ENCODE peak calls at places on chromosome 11, in seven cellular contexts. K, E, Y, J, T, D and P are unnamed samples.

GRCh38 chr11:118656563-118657165 is 22.8 kb downstream of the TREH start:
- DNase-seq in D (no peak), J (no peak), Y (no peak), K (no peak), T (no peak), E (no peak), P (no peak)

GRCh38 chr11:66744485-66745355 is 15.7 kb upstream of the SPTBN2 start:
- DNase-seq in K (peak; percentile 84), T (peak; percentile 70), Y (peak; percentile 76), E (peak; percentile 45), J (peak; percentile 64), D (peak; percentile 92), P (peak; percentile 88)

GRCh38 chr11:3865388-3866193 is 10.1 kb downstream of the STIM1 start:
- DNase-seq in J (peak; percentile 63), Y (no peak), K (no peak), D (peak; percentile 12), E (peak; percentile 76), T (no peak), P (no peak)

GRCh38 chr11:130449996-130450419 is 1.6 kb downstream of the ADAMTS15 start:
- DNase-seq in E (peak; percentile 82), D (peak; percentile 14), K (no peak), Y (peak; percentile 94), T (peak; percentile 95), J (peak; percentile 68), P (peak; percentile 93)

GRCh38 chr11:35305670-35306382 is 113.5 kb downstream of the SLC1A2 start:
- DNase-seq in D (no peak), K (peak; percentile 33), Y (peak; percentile 76), E (peak; percentile 56), T (peak; percentile 86), J (peak; percentile 64), P (peak; percentile 21)

GRCh38 chr11:30535818-30536217 is 50.3 kb downstream of the MPPED2 start:
- DNase-seq in J (no peak), D (no peak), K (no peak), E (no peak), T (no peak), Y (no peak), P (no peak)

GRCh38 chr11:71293961-71294782 is 41.8 kb upstream of the SHANK2 start:
- DNase-seq in K (no peak), Y (no peak), J (no peak), T (no peak), D (no peak), E (no peak), P (peak; percentile 19)

GRCh38 chr11:128695539-128696221 is 1.8 kb downstream of the FLI1 start:
- DNase-seq in K (no peak), D (no peak), E (no peak), T (no peak), J (peak; percentile 62), Y (no peak), P (no peak)

GRCh38 chr11:122261546-122261945 is 145.5 kb upstream of the BLID start:
- DNase-seq in Y (no peak), J (peak; percentile 2), T (no peak), D (no peak), K (no peak), E (peak; percentile 21), P (no peak)

GRCh38 chr11:12539570-12539969 is 134.7 kb upstream of the TEAD1 start:
- DNase-seq in E (peak; percentile 99), J (peak; percentile 94), T (no peak), Y (no peak), D (no peak), K (no peak), P (no peak)

GRCh38 chr11:130675456-130675855 is 227.0 kb downstream of the ADAMTS15 start:
- DNase-seq in Y (no peak), E (peak; percentile 50), D (no peak), T (no peak), K (no peak), J (peak; percentile 90), P (no peak)

GRCh38 chr11:43944761-43945311 is 2.4 kb downstream of the C11orf96 start:
- DNase-seq in K (no peak), E (peak; percentile 27), D (peak; percentile 24), J (peak; percentile 75), T (peak; percentile 66), Y (peak; percentile 81), P (peak; percentile 98)

GRCh38 chr11:67572747-67573419 is 10.7 kb upstream of the GSTP1 start:
- DNase-seq in Y (peak; percentile 77), T (peak; percentile 78), E (peak; percentile 48), K (no peak), J (peak; percentile 66), D (peak; percentile 76), P (no peak)

GRCh38 chr11:47161134-47161854 is 15.4 kb downstream of the ARFGAP2 start:
- DNase-seq in Y (peak; percentile 88), D (peak; percentile 40), E (peak; percentile 69), T (peak; percentile 87), J (peak; percentile 80), K (peak; percentile 71), P (no peak)

GRCh38 chr11:77619576-77620198 is 17.9 kb downstream of the CLNS1A start:
- DNase-seq in K (peak; percentile 39), D (peak; percentile 30), T (peak; percentile 71), J (peak; percentile 54), Y (no peak), E (peak; percentile 54), P (no peak)

GRCh38 chr11:80596291-80596810 is 1155.5 kb upstream of the TENM4 start:
- DNase-seq in E (peak; percentile 4), Y (no peak), K (no peak), T (no peak), D (no peak), J (no peak), P (no peak)

GRCh38 chr11:79507726-79508125 is 66.9 kb upstream of the TENM4 start:
- DNase-seq in E (no peak), J (no peak), T (peak; percentile 25), D (no peak), K (no peak), Y (no peak), P (no peak)

GRCh38 chr11:3159296-3160190 is 5.6 kb downstream of the OSBPL5 start:
- DNase-seq in D (no peak), J (no peak), T (peak; percentile 14), Y (no peak), E (no peak), K (no peak), P (no peak)

GRCh38 chr11:116084511-116084910 is 580.3 kb upstream of the CADM1 start:
- DNase-seq in T (peak; percentile 87), K (no peak), J (no peak), E (no peak), Y (no peak), D (no peak), P (no peak)

GRCh38 chr11:36945384-36945783 is 347.3 kb upstream of the RAG2 start:
- DNase-seq in K (no peak), J (peak; percentile 11), T (peak; percentile 10), E (peak; percentile 23), Y (no peak), D (no peak), P (no peak)

GRCh38 chr11:85787168-85787567 is 23.8 kb downstream of the SYTL2 start:
- DNase-seq in E (no peak), T (no peak), J (no peak), Y (no peak), K (no peak), D (no peak), P (no peak)
- H3K18ac ChIP-seq in E (no peak overlapping the region), T (no peak overlapping the region), J (no peak overlapping the region), Y (no peak overlapping the region), K (no peak overlapping the region), D (no peak overlapping the region), P (no peak overlapping the region)

GRCh38 chr11:70034740-70035365 is 43.3 kb upstream of the ANO1 start:
- DNase-seq in Y (peak; percentile 20), J (no peak), D (no peak), E (no peak), K (no peak), T (no peak), P (peak; percentile 44)

GRCh38 chr11:70033711-70034070 is 44.4 kb upstream of the ANO1 start:
- DNase-seq in Y (peak; percentile 3), J (no peak), T (no peak), D (no peak), E (no peak), K (no peak), P (no peak)

GRCh38 chr11:70040452-70040851 is 37.7 kb upstream of the ANO1 start:
- DNase-seq in K (no peak), T (no peak), J (no peak), E (no peak), D (no peak), Y (peak; percentile 6), P (no peak)

GRCh38 chr11:70038034-70038834 is 39.9 kb upstream of the ANO1 start:
- DNase-seq in D (peak; percentile 4), K (no peak), J (no peak), Y (peak; percentile 13), T (no peak), E (no peak), P (no peak)

GRCh38 chr11:70036971-70037882 is 40.9 kb upstream of the ANO1 start:
- DNase-seq in E (no peak), T (no peak), Y (peak; percentile 14), D (no peak), K (no peak), J (no peak), P (no peak)
- H3K18ac ChIP-seq in E (no peak overlapping the region), T (no peak overlapping the region), Y (no peak overlapping the region), D (no peak overlapping the region), K (no peak overlapping the region), J (no peak overlapping the region), P (no peak overlapping the region)

DNA sequence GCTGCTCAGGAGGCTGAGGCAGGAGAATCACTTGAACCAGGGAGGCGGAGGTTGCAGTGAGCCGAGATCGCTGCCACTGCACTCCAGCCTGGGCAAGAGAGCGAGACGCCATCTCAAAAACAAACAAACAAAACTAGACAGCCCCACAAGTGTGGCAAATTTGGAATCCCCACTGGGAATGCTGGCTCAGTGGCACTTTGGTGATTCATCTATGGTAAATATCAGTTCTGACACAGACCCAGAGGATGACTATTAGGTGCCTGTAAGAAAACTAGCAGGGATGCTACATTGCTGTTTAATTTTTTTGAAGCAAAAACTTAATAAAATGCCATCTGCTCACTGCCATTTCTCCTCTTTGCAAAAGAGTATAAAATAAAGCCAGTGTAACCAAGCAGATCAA is 107.9 kb downstream of the NAT10 start:
- DNase-seq in T (no peak), Y (no peak), D (no peak), J (peak; percentile 29), E (peak; percentile 32), K (no peak), P (no peak)
- H3K18ac ChIP-seq in T (no peak overlapping the region), Y (no peak overlapping the region), D (no peak overlapping the region), J (no peak overlapping the region), E (no peak overlapping the region), K (no peak overlapping the region), P (no peak overlapping the region)

GRCh38 chr11:33804471-33804870 is 30.2 kb upstream of the FBXO3 start:
- DNase-seq in E (no peak), D (no peak), K (no peak), T (no peak), Y (no peak), J (no peak), P (no peak)

GRCh38 chr11:33802414-33802950 is 28.2 kb upstream of the FBXO3 start:
- DNase-seq in K (peak; percentile 82), D (peak; percentile 9), E (peak; percentile 88), Y (peak; percentile 90), T (peak; percentile 98), J (peak; percentile 88), P (peak; percentile 67)

DNA sequence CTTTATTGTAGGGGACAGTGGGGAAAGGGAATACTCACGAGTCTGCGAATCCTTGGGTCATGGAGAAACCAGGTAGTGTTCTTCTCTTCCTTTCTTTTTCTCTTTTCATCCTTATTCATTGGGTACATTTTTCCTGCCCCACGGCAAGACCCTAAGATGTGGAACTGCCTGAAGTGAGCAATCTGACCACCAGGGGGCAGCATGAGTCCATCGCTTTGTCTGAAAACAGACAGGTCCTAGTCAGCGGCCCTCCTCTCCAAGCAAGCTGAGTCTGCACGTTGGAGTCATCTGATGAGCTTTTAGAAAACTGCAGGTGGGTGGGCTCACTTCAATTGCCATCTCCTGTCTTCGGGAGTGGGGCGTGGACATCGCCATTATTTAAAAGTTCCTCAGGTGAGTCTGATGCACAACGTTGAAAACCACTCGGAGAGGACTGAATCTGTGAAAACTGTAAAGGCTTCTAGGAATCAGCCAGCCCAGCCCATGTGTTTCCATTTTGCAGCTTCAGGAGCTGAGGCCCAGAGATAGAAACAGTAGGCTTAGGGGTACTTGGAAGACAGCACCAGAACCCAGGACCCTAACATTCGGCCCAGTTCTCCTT is 34.0 kb upstream of the FBXO3 start:
- DNase-seq in T (peak; percentile 89), K (peak; percentile 90), E (peak; percentile 81), Y (peak; percentile 90), D (peak; percentile 81), J (peak; percentile 77), P (peak; percentile 80)
- H3K18ac ChIP-seq in T (no peak overlapping the region), K (peak overlapping the region; percentile 38), E (no peak overlapping the region), Y (no peak overlapping the region), D (no peak overlapping the region), J (no peak overlapping the region), P (no peak overlapping the region)